ENCODE peak calls at places on chromosomes 7 and 10, in ten cellular contexts. Z, E, J, H, Q, U, R, F, V and K are unnamed samples.

GRCh38 chr10:28054211-28054888 is 55.5 kb upstream of the ODAD2 start:
- DNase-seq in Q (no peak), U (peak), Z (peak), J (no peak), H (peak), R (peak), V (no peak), F (no peak), E (peak), K (peak)

GRCh38 chr7:134890246-134891240 is 95.8 kb upstream of the AGBL3 start:
- DNase-seq in Z (peak), U (peak), H (peak), F (no peak), V (peak), Q (peak), R (peak), J (no peak), E (peak), K (peak)

GRCh38 chr7:70668606-70669358 is 463.2 kb upstream of the GALNT17 start:
- DNase-seq in Q (peak), E (no peak), V (no peak), U (no peak), H (no peak), J (no peak), F (peak), Z (no peak), R (no peak), K (no peak)

GRCh38 chr7:116948934-116949333 is 4.4 kb upstream of the ST7 start:
- DNase-seq in E (no peak), Q (no peak), V (no peak), R (no peak), H (no peak), U (no peak), F (no peak), Z (peak), J (no peak), K (no peak)

GRCh38 chr10:62498271-62498670 is 124.1 kb downstream of the ZNF365 start:
- DNase-seq in Z (no peak), H (no peak), R (no peak), Q (no peak), J (no peak), U (no peak), F (no peak), E (no peak), V (no peak), K (no peak)

GRCh38 chr7:48295572-48295971 is 124.3 kb downstream of the ABCA13 start:
- DNase-seq in R (no peak), H (peak), V (no peak), Q (no peak), Z (no peak), U (peak), E (no peak), F (no peak), J (no peak), K (no peak)

GRCh38 chr10:78035025-78035424 is 1.4 kb downstream of the RPS24 start:
- DNase-seq in R (peak), Q (no peak), F (no peak), H (no peak), E (no peak), J (no peak), V (no peak), U (peak), Z (no peak), K (no peak)

GRCh38 chr10:119658274-119658673 is 7.1 kb downstream of the BAG3 start:
- DNase-seq in H (peak), F (no peak), R (peak), E (peak), U (peak), J (peak), Z (peak), V (peak), Q (peak), K (peak)

GRCh38 chr7:78090616-78091015 is 292.0 kb downstream of the PHTF2 start:
- DNase-seq in U (no peak), Q (no peak), H (peak), Z (peak), V (no peak), E (no peak), R (peak), F (no peak), J (no peak), K (no peak)

GRCh38 chr10:79904671-79905321 is 44.1 kb downstream of the SFTPD start:
- DNase-seq in Q (peak), R (peak), U (peak), Z (peak), V (peak), H (peak), E (peak), F (no peak), J (peak), K (peak)

GRCh38 chr7:95596183-95597135 is at the start of gene PDK4:
- DNase-seq in R (peak), Q (peak), H (peak), F (no peak), V (peak), U (peak), Z (peak), J (peak), E (peak), K (no peak)

GRCh38 chr7:19066109-19066508 is 51.3 kb downstream of the TWIST1 start:
- DNase-seq in J (no peak), Q (no peak), Z (peak), H (peak), U (no peak), F (no peak), R (peak), E (peak), V (no peak), K (no peak)

GRCh38 chr10:48557511-48558123 is 47.3 kb downstream of the ARHGAP22 start:
- DNase-seq in U (no peak), Q (no peak), V (no peak), E (no peak), H (peak), F (no peak), J (no peak), R (peak), Z (no peak), K (no peak)

GRCh38 chr10:118971187-118971586 is 58.3 kb upstream of the NANOS1 start:
- DNase-seq in Z (peak), H (no peak), R (no peak), V (no peak), E (no peak), F (no peak), Q (no peak), U (no peak), J (no peak), K (no peak)

GRCh38 chr10:64385355-64385754 is 864.2 kb downstream of the REEP3 start:
- DNase-seq in Z (no peak), U (no peak), R (no peak), E (no peak), F (no peak), Q (no peak), H (no peak), V (no peak), J (no peak), K (no peak)

GRCh38 chr10:90787906-90788491 is 69.8 kb downstream of the HTR7 start:
- DNase-seq in J (no peak), H (peak), E (peak), Z (peak), R (peak), V (no peak), Q (no peak), U (peak), F (no peak), K (no peak)

GRCh38 chr10:67261300-67261797 is 335.5 kb downstream of the LRRTM3 start:
- DNase-seq in U (no peak), F (no peak), Z (no peak), E (no peak), R (no peak), J (no peak), H (no peak), Q (no peak), V (no peak), K (no peak)

GRCh38 chr10:1661861-1662260 is 75.5 kb downstream of the ADARB2 start:
- DNase-seq in U (no peak), Q (no peak), E (no peak), F (peak), Z (no peak), H (no peak), R (no peak), J (no peak), V (no peak), K (no peak)

GRCh38 chr7:27418544-27418943 is 175.9 kb downstream of the EVX1 start:
- DNase-seq in V (no peak), R (no peak), F (no peak), Q (no peak), U (no peak), E (no peak), J (no peak), H (no peak), Z (no peak), K (no peak)

GRCh38 chr7:23530901-23531793 is 634 bp downstream of the TRA2A start:
- DNase-seq in U (peak), H (peak), R (peak), Q (peak), F (no peak), J (peak), Z (peak), E (peak), V (peak), K (no peak)

GRCh38 chr7:16098585-16099179 is 322.7 kb downstream of the CRPPA start:
- DNase-seq in Q (no peak), E (peak), U (peak), H (peak), J (no peak), V (no peak), R (peak), Z (peak), F (no peak), K (no peak)

GRCh38 chr7:142414135-142414534 is 156.3 kb upstream of the PRSS58 start:
- DNase-seq in Z (no peak), H (no peak), U (no peak), F (no peak), J (no peak), Q (no peak), R (no peak), V (no peak), E (no peak), K (no peak)

GRCh38 chr10:54985732-54986131 is 184.7 kb upstream of the PCDH15 start:
- DNase-seq in Q (no peak), E (peak), J (no peak), Z (peak), R (no peak), F (no peak), V (no peak), H (peak), U (peak), K (no peak)

GRCh38 chr10:114389429-114389828 is 14.9 kb downstream of the AFAP1L2 start:
- DNase-seq in V (peak), Q (peak), R (peak), E (peak), H (peak), U (peak), Z (peak), J (no peak), F (no peak), K (no peak)

GRCh38 chr7:151301471-151302462 is 39.8 kb upstream of the NUB1 start:
- DNase-seq in U (no peak), Q (no peak), E (no peak), J (peak), V (no peak), H (no peak), Z (no peak), R (no peak), F (no peak), K (no peak)

GRCh38 chr10:19310121-19310520 is 261.5 kb downstream of the MALRD1 start:
- DNase-seq in U (peak), R (peak), Z (no peak), J (no peak), V (no peak), E (peak), H (peak), F (no peak), Q (no peak), K (no peak)

GRCh38 chr10:23063387-23064287 is 31.7 kb upstream of the MSRB2 start:
- DNase-seq in H (peak), F (no peak), E (peak), Q (no peak), J (no peak), U (peak), V (peak), R (peak), Z (peak), K (no peak)

GRCh38 chr7:36871863-36872262 is 147.6 kb upstream of the AOAH start:
- DNase-seq in F (no peak), Z (no peak), H (no peak), U (no peak), J (no peak), V (no peak), R (peak), E (no peak), Q (no peak), K (no peak)

GRCh38 chr10:50439806-50440205 is 183.9 kb downstream of the SGMS1 start:
- DNase-seq in V (no peak), Z (no peak), E (no peak), U (no peak), Q (no peak), R (peak), H (peak), J (no peak), F (no peak), K (no peak)

GRCh38 chr7:20241491-20242261 is 24.5 kb upstream of the MACC1 start:
- DNase-seq in H (peak), E (peak), R (peak), J (no peak), U (peak), Q (no peak), V (no peak), Z (peak), F (peak), K (peak)

GRCh38 chr10:78804356-78805032 is 264.3 kb upstream of the ZMIZ1 start:
- DNase-seq in H (no peak), Z (peak), V (no peak), J (no peak), R (no peak), U (no peak), Q (no peak), F (no peak), E (no peak), K (no peak)

GRCh38 chr7:149692557-149692982 is 80.8 kb downstream of the ZNF467 start:
- DNase-seq in V (no peak), J (no peak), R (no peak), E (no peak), F (no peak), H (no peak), Z (no peak), Q (no peak), U (no peak), K (no peak)

GRCh38 chr7:6647080-6647479 is 10.0 kb downstream of the ZNF316 start:
- DNase-seq in Q (no peak), U (no peak), V (no peak), R (no peak), Z (no peak), H (no peak), J (no peak), F (no peak), E (no peak), K (no peak)

GRCh38 chr10:124062390-124062789 is 31.0 kb downstream of the CHST15 start:
- DNase-seq in J (no peak), V (no peak), Z (no peak), F (no peak), R (no peak), E (no peak), H (no peak), Q (no peak), U (no peak), K (no peak)

GRCh38 chr7:134448359-134449229 is 10.3 kb downstream of the AKR1B1 start:
- DNase-seq in F (no peak), E (peak), J (peak), U (peak), R (peak), V (no peak), Z (peak), Q (no peak), H (peak), K (peak)

GRCh38 chr7:128240696-128241386 is at the start of gene LEP:
- DNase-seq in R (no peak), F (no peak), J (no peak), H (no peak), Z (no peak), V (no peak), Q (no peak), E (no peak), U (no peak), K (no peak)

GRCh38 chr7:96178581-96178980 is 143.3 kb downstream of the SLC25A13 start:
- DNase-seq in F (no peak), Z (no peak), V (no peak), H (no peak), R (no peak), E (no peak), J (no peak), U (no peak), Q (no peak), K (no peak)

GRCh38 chr7:141558544-141559183 is 7.5 kb downstream of the AGK start:
- DNase-seq in Q (no peak), F (peak), H (peak), E (peak), V (no peak), U (peak), J (no peak), R (peak), Z (peak), K (peak)

GRCh38 chr7:1164436-1164835 is 4.4 kb upstream of the ZFAND2A start:
- DNase-seq in V (no peak), J (no peak), R (no peak), U (no peak), Q (no peak), E (no peak), F (no peak), H (no peak), Z (no peak), K (no peak)

DNA sequence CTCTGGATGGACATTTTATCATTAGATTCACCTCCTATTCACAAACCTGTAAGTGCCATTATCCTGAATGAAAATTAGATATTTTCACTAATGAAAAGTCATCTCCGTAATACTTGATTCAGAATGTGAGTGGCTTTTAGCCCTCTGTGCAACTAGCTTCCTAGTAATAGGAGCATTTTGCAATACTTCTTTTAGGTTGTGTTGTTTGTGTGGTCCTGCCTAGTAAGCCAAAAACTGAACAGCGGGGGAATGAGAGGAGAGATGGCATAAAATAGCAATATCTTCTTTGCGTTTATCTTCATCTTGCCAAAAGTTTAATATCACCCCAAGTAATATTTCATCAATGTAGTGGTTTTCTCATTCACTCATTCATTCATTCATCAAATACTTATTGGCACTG is 507.5 kb upstream of the CELF2 start:
- DNase-seq in Q (no peak), E (no peak), F (no peak), V (no peak), H (no peak), Z (no peak), U (no peak), J (no peak), R (no peak), K (no peak)
- H3K4me3 ChIP-seq in Q (no peak), E (no peak), F (no peak), V (no peak), H (no peak), Z (no peak), U (no peak), J (no peak), R (no peak), K (no peak)

GRCh38 chr10:132994811-132995210 is 52.4 kb upstream of the CFAP46 start:
- DNase-seq in J (no peak), H (no peak), F (no peak), U (no peak), Q (no peak), Z (no peak), R (no peak), V (no peak), E (no peak), K (no peak)
- H3K4me3 ChIP-seq in J (peak), H (no peak), F (no peak), U (no peak), Q (no peak), Z (peak), R (no peak), V (no peak), E (peak), K (peak)

GRCh38 chr7:100965051-100965722 is 4.2 kb upstream of the MUC12 start:
- DNase-seq in Z (no peak), U (no peak), R (no peak), J (no peak), F (no peak), E (no peak), H (no peak), Q (no peak), V (no peak), K (no peak)

GRCh38 chr7:100963386-100963785 is 6.0 kb upstream of the MUC12 start:
- DNase-seq in U (no peak), E (no peak), Z (no peak), F (no peak), R (no peak), Q (no peak), V (no peak), J (no peak), H (no peak), K (no peak)

GRCh38 chr7:100963874-100964273 is 5.5 kb upstream of the MUC12 start:
- DNase-seq in U (no peak), J (no peak), Q (no peak), V (no peak), E (no peak), H (no peak), R (no peak), F (no peak), Z (no peak), K (no peak)

GRCh38 chr7:100964630-100965029 is 4.7 kb upstream of the MUC12 start:
- DNase-seq in U (no peak), E (no peak), Z (no peak), H (no peak), Q (no peak), F (no peak), J (no peak), R (no peak), V (no peak), K (no peak)

DNA sequence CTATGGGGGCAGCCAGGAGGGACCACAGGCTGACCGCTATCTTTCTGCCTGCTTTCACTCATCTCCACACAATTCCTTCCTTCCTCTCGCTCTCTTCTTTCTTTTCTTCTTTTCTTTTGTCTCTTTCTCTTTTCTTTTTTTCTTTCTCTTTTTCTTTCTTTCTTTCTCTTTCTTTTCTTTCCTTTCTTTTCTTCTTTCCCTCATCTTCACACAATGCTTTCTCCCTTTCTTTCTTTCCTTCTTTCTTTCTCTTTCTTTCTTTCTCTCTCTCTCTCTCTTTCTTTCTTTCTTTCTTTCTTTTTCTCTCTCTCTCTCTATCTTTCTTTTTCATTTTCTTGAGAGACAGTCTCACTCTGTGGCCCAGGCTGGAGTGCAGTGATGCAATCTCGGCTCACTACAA is 6.8 kb upstream of the MUC12 start:
- DNase-seq in F (no peak), R (no peak), H (no peak), U (no peak), V (no peak), Q (no peak), J (no peak), E (no peak), Z (no peak), K (no peak)
- H3K4me3 ChIP-seq in F (no peak), R (no peak), H (no peak), U (no peak), V (no peak), Q (no peak), J (no peak), E (no peak), Z (no peak), K (no peak)

GRCh38 chr7:138459300-138460175 is 521 bp upstream of the TRIM24 start:
- DNase-seq in R (no peak), E (peak), U (peak), F (peak), J (peak), V (peak), Z (peak), H (peak), Q (no peak), K (peak)
- H3K4me3 ChIP-seq in R (peak), E (peak), U (peak), F (peak), J (peak), V (peak), Z (peak), H (peak), Q (no peak), K (peak)

GRCh38 chr7:129917934-129918333 is 34.8 kb downstream of the UBE2H start:
- DNase-seq in E (no peak), Q (no peak), U (no peak), V (no peak), Z (no peak), R (no peak), J (no peak), H (no peak), F (no peak), K (no peak)
- H3K4me3 ChIP-seq in E (no peak), Q (no peak), U (no peak), V (no peak), Z (no peak), R (no peak), J (no peak), H (no peak), F (no peak), K (no peak)

GRCh38 chr10:104256335-104257080 is 1.8 kb downstream of the GSTO1 start:
- DNase-seq in Q (no peak), F (no peak), E (peak), J (no peak), U (peak), H (peak), Z (peak), V (no peak), R (no peak), K (no peak)
- H3K4me3 ChIP-seq in Q (no peak), F (peak), E (peak), J (peak), U (peak), H (peak), Z (peak), V (no peak), R (peak), K (peak)

GRCh38 chr10:30974355-30974754 is 57.3 kb downstream of the ZNF438 start:
- DNase-seq in Q (no peak), V (no peak), H (no peak), E (no peak), U (no peak), Z (no peak), F (no peak), R (no peak), J (no peak), K (no peak)
- H3K4me3 ChIP-seq in Q (no peak), V (no peak), H (no peak), E (no peak), U (no peak), Z (no peak), F (no peak), R (no peak), J (peak), K (no peak)

DNA sequence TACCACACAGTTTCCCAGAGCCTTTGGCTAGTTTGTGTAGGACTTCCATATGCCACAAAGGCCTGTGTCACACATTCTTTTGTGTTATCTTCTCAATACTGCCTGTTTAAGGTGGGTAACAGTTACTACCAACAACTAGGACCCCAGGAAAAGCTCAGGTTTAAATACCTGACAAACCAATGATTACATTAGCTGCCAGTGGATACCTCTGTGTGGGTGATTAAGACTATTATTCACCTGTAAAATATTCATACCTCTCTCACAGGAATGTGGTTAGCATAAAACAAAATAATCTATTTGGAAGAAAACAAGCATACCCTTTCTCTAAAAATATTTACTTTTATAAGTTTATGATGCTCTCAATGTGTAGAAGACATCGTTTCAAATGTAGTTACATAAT is 1007.7 kb downstream of the NRG3 start:
- DNase-seq in R (no peak), Z (no peak), V (no peak), F (no peak), U (no peak), H (no peak), E (no peak), J (no peak), Q (no peak), K (no peak)
- H3K4me3 ChIP-seq in R (no peak), Z (no peak), V (no peak), F (no peak), U (no peak), H (no peak), E (no peak), J (no peak), Q (no peak), K (no peak)